ENCODE peak calls at places on chromosomes 1 and 21, in six cellular contexts. O, X, R, P, H and Q are unnamed samples.

GRCh38 chr1:87227651-87228050 is 101.0 kb upstream of the LMO4 start:
- DNase-seq in X (no peak), H (no peak), O (no peak), P (no peak), R (no peak), Q (no peak)

GRCh38 chr1:93076268-93076667 is 2.8 kb upstream of the MTF2 start:
- DNase-seq in R (no peak), O (no peak), H (no peak), P (no peak), X (no peak), Q (no peak)

GRCh38 chr1:32786856-32787255 is 30.3 kb downstream of the YARS1 start:
- DNase-seq in X (no peak), H (no peak), O (no peak), P (no peak), R (no peak), Q (peak; percentile 51)

GRCh38 chr1:171730052-171730451 is 11.8 kb downstream of the VAMP4 start:
- DNase-seq in R (no peak), H (no peak), X (no peak), O (no peak), P (no peak), Q (no peak)

GRCh38 chr1:50605186-50605875 is 182.1 kb upstream of the DMRTA2 start:
- DNase-seq in O (no peak), R (peak; percentile 21), P (no peak), H (no peak), X (no peak), Q (peak; percentile 24)

GRCh38 chr1:85224734-85225623 is 24.2 kb upstream of the SYDE2 start:
- DNase-seq in O (no peak), X (no peak), P (no peak), H (no peak), R (no peak), Q (no peak)

GRCh38 chr1:155126494-155127104 is 1.1 kb upstream of the EFNA1 start:
- DNase-seq in P (no peak), X (peak; percentile 15), R (no peak), O (peak; percentile 64), H (no peak), Q (no peak)

GRCh38 chr21:18204931-18205330 is 39.7 kb upstream of the CHODL start:
- DNase-seq in P (no peak), X (no peak), O (no peak), R (no peak), H (no peak), Q (no peak)

GRCh38 chr21:32403201-32403701 is 9.3 kb upstream of the EVA1C start:
- DNase-seq in P (peak; percentile 18), X (peak; percentile 67), R (peak; percentile 52), H (peak; percentile 55), O (peak; percentile 24), Q (peak; percentile 55)

GRCh38 chr1:89041055-89041707 is 18.5 kb upstream of the GBP3 start:
- DNase-seq in R (peak; percentile 43), O (no peak), P (no peak), X (no peak), H (no peak), Q (peak; percentile 91)